ENCODE peak calls at places on chromosomes 16 and 17, in five cellular contexts. S is H1, N is GM12878, M is HCT116, E is SK-N-SH. X is an unnamed sample.

GRCh38 chr17:44078412-44078811 is 7.9 kb downstream of the G6PC3 start:
- DNase-seq in S (no peak), N (no peak), M (no peak), E (no peak), X (no peak)

GRCh38 chr17:1878419-1879121 is 48.8 kb downstream of the RPA1 start:
- DNase-seq in S (no peak), N (no peak), M (no peak), E (no peak), X (no peak)

GRCh38 chr17:15943971-15944719 is 785 bp upstream of the ADORA2B start:
- DNase-seq in S (no peak), N (no peak), M (no peak), E (no peak), X (no peak)

GRCh38 chr16:12899529-12900168 is 1.7 kb upstream of the SHISA9 start:
- DNase-seq in S (no peak), N (no peak), M (no peak), E (no peak), X (no peak)

GRCh38 chr17:74558882-74559519 is 8.3 kb downstream of the CD300H start:
- DNase-seq in S (no peak), N (no peak), M (no peak), E (no peak), X (no peak)

GRCh38 chr16:25586826-25587225 is 104.9 kb upstream of the HS3ST4 start:
- DNase-seq in S (no peak), N (no peak), M (no peak), E (no peak), X (no peak)

GRCh38 chr16:70800306-70800705 is 652 bp downstream of the VAC14 start:
- DNase-seq in S (no peak), N (no peak), M (no peak), E (no peak), X (no peak)

GRCh38 chr17:73585583-73585982 is 58.7 kb downstream of the SDK2 start:
- DNase-seq in S (no peak), N (no peak), M (no peak), E (no peak), X (no peak)

DNA sequence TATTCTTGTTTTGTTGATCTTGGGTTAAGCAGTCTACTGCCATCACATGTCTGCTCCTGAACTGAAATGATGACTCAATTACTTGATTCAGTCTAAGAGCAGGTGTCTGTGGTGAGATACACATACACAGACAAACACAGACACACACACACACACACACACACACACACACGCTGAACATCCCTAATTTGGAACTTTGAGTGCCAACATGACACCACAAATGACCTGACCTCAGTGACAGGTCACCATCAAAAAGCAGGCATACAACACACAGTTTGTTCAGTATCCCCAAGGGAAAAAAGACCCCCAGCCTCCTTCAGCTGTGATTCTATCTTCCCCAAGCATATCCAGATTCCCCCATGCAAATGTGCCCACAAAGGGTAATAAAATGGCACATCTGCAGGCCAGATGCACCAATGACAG is 130.1 kb upstream of the TMEM97 start:
- DNase-seq in S (no peak), N (no peak), M (no peak), E (peak; percentile 50), X (no peak)
- TF ChIP-seq YY1 in S (no peak), N (no peak), M (no peak), E (no peak), X (no peak)

DNA sequence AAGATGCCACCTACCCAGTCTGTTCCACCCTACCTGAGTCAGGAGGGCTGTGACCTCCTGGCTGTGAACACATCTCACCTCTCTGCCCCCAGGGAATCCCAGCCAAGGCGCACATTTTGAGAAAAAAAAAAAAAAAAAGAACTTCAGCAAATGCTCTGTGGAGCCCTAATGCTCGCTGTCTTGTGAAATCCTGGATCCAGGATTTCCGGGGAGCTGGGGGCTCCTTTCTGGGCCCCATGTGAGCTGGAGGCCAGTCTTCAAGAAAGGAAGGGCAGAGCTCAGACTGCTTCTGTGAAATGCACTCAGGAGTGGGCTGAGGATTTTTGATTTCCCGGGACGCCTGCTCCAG is 36.0 kb upstream of the EMP2 start:
- DNase-seq in S (no peak), N (no peak), M (no peak), E (no peak), X (no peak)
- TF ChIP-seq RAD21 in S (no peak), N (no peak), M (no peak), E (no peak), X (no peak)

GRCh38 chr17:27945333-27945616 is 52.1 kb upstream of the LYRM9 start:
- DNase-seq in S (no peak), N (no peak), M (no peak), E (no peak), X (no peak)
- TF ChIP-seq YY1 in S (no peak), N (no peak), M (no peak), E (no peak), X (no peak)

GRCh38 chr17:19461139-19461538 is 50.1 kb downstream of the RNF112 start:
- DNase-seq in S (no peak), N (peak; percentile 7), M (no peak), E (no peak), X (no peak)

GRCh38 chr17:19460695-19461094 is 49.7 kb downstream of the RNF112 start:
- DNase-seq in S (no peak), N (no peak), M (no peak), E (no peak), X (no peak)

GRCh38 chr17:19461681-19462080 is 50.6 kb downstream of the RNF112 start:
- DNase-seq in S (no peak), N (no peak), M (no peak), E (no peak), X (no peak)

GRCh38 chr17:19464033-19465026 is 53.3 kb downstream of the RNF112 start:
- DNase-seq in S (no peak), N (no peak), M (no peak), E (no peak), X (no peak)
- TF ChIP-seq RAD21 in S (no peak), N (no peak), M (no peak), E (no peak), X (no peak)

X was measured in HepG2.